ENCODE peak calls at places on chromosome 15, in four cellular contexts. One of them, this sample, is unnamed.
A peak's percentile ranks its signal among the peaks of the same experiment; 100 is the strongest.

GRCh38 chr15:96201696-96202095 is 128.8 kb upstream of the NR2F2 start:
- DNase-seq in mucosa of gallbladder: no peak
- DNase-seq in uterus: no peak
- DNase-seq in T follicular helper cell: no peak
- DNase-seq in this sample: no peak

GRCh38 chr15:49045691-49046112 is 544 bp downstream of the SECISBP2L start:
- DNase-seq in mucosa of gallbladder: no peak
- DNase-seq in uterus: no peak
- DNase-seq in T follicular helper cell: no peak
- DNase-seq in this sample: no peak

GRCh38 chr15:61138151-61138550 is 91.0 kb downstream of the RORA start:
- DNase-seq in mucosa of gallbladder: no peak
- DNase-seq in uterus: no peak
- DNase-seq in T follicular helper cell: no peak
- DNase-seq in this sample: no peak

GRCh38 chr15:52262364-52262763 is 33.2 kb downstream of the MYO5C start:
- DNase-seq in mucosa of gallbladder: no peak
- DNase-seq in uterus: no peak
- DNase-seq in T follicular helper cell: no peak
- DNase-seq in this sample: no peak

GRCh38 chr15:25787855-25788521 is 75.1 kb downstream of the ATP10A start:
- DNase-seq in mucosa of gallbladder: peak; percentile 42
- DNase-seq in uterus: no peak
- DNase-seq in T follicular helper cell: no peak
- DNase-seq in this sample: no peak

GRCh38 chr15:76197703-76198455 is 113.4 kb downstream of the ETFA start:
- DNase-seq in mucosa of gallbladder: no peak
- DNase-seq in uterus: no peak
- DNase-seq in T follicular helper cell: no peak
- DNase-seq in this sample: no peak

GRCh38 chr15:31930967-31931366 is 99.3 kb upstream of the CHRNA7 start:
- DNase-seq in mucosa of gallbladder: no peak
- DNase-seq in uterus: no peak
- DNase-seq in T follicular helper cell: no peak
- DNase-seq in this sample: no peak

GRCh38 chr15:68552344-68552743 is 26.4 kb upstream of the CORO2B start:
- DNase-seq in mucosa of gallbladder: no peak
- DNase-seq in uterus: no peak
- DNase-seq in T follicular helper cell: no peak
- DNase-seq in this sample: no peak

GRCh38 chr15:31480356-31481058 is 153.9 kb downstream of the KLF13 start:
- DNase-seq in mucosa of gallbladder: no peak
- DNase-seq in uterus: no peak
- DNase-seq in T follicular helper cell: no peak
- DNase-seq in this sample: no peak

GRCh38 chr15:70057931-70058641 is 39.6 kb downstream of the TLE3 start:
- DNase-seq in mucosa of gallbladder: no peak
- DNase-seq in uterus: peak; percentile 13
- DNase-seq in T follicular helper cell: no peak
- DNase-seq in this sample: no peak

GRCh38 chr15:60464836-60465630 is 13.9 kb downstream of the ICE2 start:
- DNase-seq in mucosa of gallbladder: no peak
- DNase-seq in uterus: no peak
- DNase-seq in T follicular helper cell: no peak
- DNase-seq in this sample: no peak

GRCh38 chr15:83285979-83286553 is 1.6 kb upstream of the BNC1 start:
- DNase-seq in mucosa of gallbladder: no peak
- DNase-seq in uterus: no peak
- DNase-seq in T follicular helper cell: no peak
- DNase-seq in this sample: no peak